ENCODE peak calls at places on chromosome 22, in ten cellular contexts. G is stomach; W is neural progenitor cell; F is CD8-positive, alpha-beta T cell; D is fibroblast of lung; Z is Caco-2; J is left lung; R is GM23248; S is body of pancreas; A is tibial nerve. K is an unnamed sample. For H3K4me1, the result is how much of the 10 kb centered on the place peaks cover.

GRCh38 chr22:49426098-49426497 is 401.6 kb downstream of the BRD1 start:
- DNase-seq in S (no peak), G (no peak), Z (no peak), D (no peak), J (no peak), R (no peak), F (no peak), W (no peak), A (no peak), K (no peak)

GRCh38 chr22:38699143-38699542 is 1.6 kb downstream of the JOSD1 start:
- DNase-seq in Z (no peak), G (no peak), S (no peak), W (no peak), A (no peak), F (no peak), D (no peak), J (no peak), R (peak), K (no peak)

GRCh38 chr22:38824587-38824986 is 19.2 kb downstream of the NPTXR start:
- DNase-seq in F (peak), R (peak), G (peak), S (peak), A (peak), W (peak), J (no peak), D (peak), Z (peak), K (peak)

GRCh38 chr22:39097098-39098020 is at the start of gene APOBEC3H:
- DNase-seq in R (no peak), A (peak), S (no peak), J (peak), Z (no peak), W (no peak), G (no peak), D (peak), F (no peak), K (peak)

GRCh38 chr22:24845036-24845918 is 39.3 kb downstream of the SGSM1 start:
- DNase-seq in A (no peak), R (peak), J (no peak), W (no peak), D (peak), G (no peak), Z (no peak), F (no peak), S (no peak), K (no peak)

GRCh38 chr22:30984317-30984716 is 15.3 kb downstream of the TUG1 start:
- DNase-seq in D (no peak), J (no peak), F (no peak), A (no peak), R (no peak), W (no peak), S (no peak), Z (no peak), G (no peak), K (no peak)

GRCh38 chr22:44129614-44129976 is 51.1 kb upstream of the PARVG start:
- DNase-seq in S (no peak), D (peak), F (no peak), A (no peak), R (peak), G (no peak), J (no peak), W (no peak), Z (no peak), K (peak)

GRCh38 chr22:38871360-38872171 is 450 bp downstream of the CBX6 start:
- DNase-seq in R (peak), J (peak), Z (peak), S (peak), D (no peak), A (no peak), G (peak), F (no peak), W (peak), K (no peak)

GRCh38 chr22:44459041-44459440 is 39.0 kb downstream of the RTL6 start:
- DNase-seq in Z (no peak), G (peak), W (no peak), S (no peak), R (no peak), F (no peak), D (no peak), A (no peak), J (no peak), K (no peak)

GRCh38 chr22:39144101-39144815 is 8.2 kb downstream of the CBX7 start:
- DNase-seq in S (peak), D (peak), A (no peak), F (peak), G (peak), W (peak), Z (no peak), R (peak), J (peak), K (no peak)

GRCh38 chr22:45422237-45422983 is 8.9 kb downstream of the RIBC2 start:
- DNase-seq in F (no peak), W (no peak), A (no peak), Z (no peak), S (no peak), J (peak), R (no peak), G (no peak), D (no peak), K (no peak)

GRCh38 chr22:49189871-49190270 is 637.8 kb downstream of the BRD1 start:
- DNase-seq in S (no peak), R (no peak), J (no peak), Z (no peak), D (no peak), A (no peak), F (no peak), W (no peak), G (no peak), K (no peak)

GRCh38 chr22:20079745-20080444 is at the start of gene DGCR8:
- DNase-seq in F (peak), D (peak), Z (peak), J (peak), W (peak), G (peak), R (peak), S (peak), A (peak), K (peak)

GRCh38 chr22:44755418-44755817 is 3.0 kb downstream of the ARHGAP8 start:
- DNase-seq in D (no peak), W (no peak), Z (no peak), S (no peak), G (no peak), F (no peak), R (no peak), J (peak), A (no peak), K (no peak)

GRCh38 chr22:50530280-50530856 is 556 bp upstream of the TYMP start:
- DNase-seq in Z (peak), D (peak), W (peak), S (peak), A (peak), R (peak), J (no peak), F (no peak), G (peak), K (peak)

GRCh38 chr22:19105456-19105855 is 16.8 kb downstream of the DGCR2 start:
- DNase-seq in R (no peak), Z (no peak), A (no peak), S (no peak), J (no peak), D (no peak), G (no peak), F (no peak), W (no peak), K (no peak)

GRCh38 chr22:49992921-49993648 is 19.5 kb downstream of the IL17REL start:
- DNase-seq in S (peak), D (peak), F (peak), A (no peak), G (peak), J (peak), Z (peak), R (peak), W (peak), K (no peak)

GRCh38 chr22:31044262-31044861 is 36.8 kb upstream of the SMTN start:
- DNase-seq in A (peak), D (peak), R (peak), G (peak), F (no peak), J (no peak), Z (no peak), S (peak), W (no peak), K (no peak)

GRCh38 chr22:41917906-41918791 is 3.3 kb upstream of the SHISA8 start:
- DNase-seq in W (no peak), Z (no peak), R (peak), D (peak), A (peak), J (no peak), S (peak), F (no peak), G (peak), K (peak)

GRCh38 chr22:34454598-34454997 is 534.3 kb upstream of the LARGE1 start:
- DNase-seq in R (no peak), G (no peak), Z (no peak), F (no peak), W (no peak), S (no peak), D (no peak), J (no peak), A (no peak), K (no peak)

GRCh38 chr22:19290400-19291217 is 910 bp downstream of the CLTCL1 start:
- DNase-seq in D (no peak), Z (peak), F (no peak), A (no peak), R (peak), J (no peak), S (no peak), W (no peak), G (no peak), K (peak)

GRCh38 chr22:44394246-44395115 is 81.7 kb upstream of the SHISAL1 start:
- DNase-seq in W (no peak), G (no peak), R (no peak), Z (no peak), S (peak), J (peak), F (no peak), A (no peak), D (no peak), K (no peak)

GRCh38 chr22:20909543-20910303 is 7.5 kb upstream of the CRKL start:
- DNase-seq in Z (no peak), D (no peak), G (no peak), F (no peak), S (no peak), A (no peak), R (no peak), W (no peak), J (no peak), K (no peak)

GRCh38 chr22:20549232-20549841 is 41.9 kb downstream of the MED15 start:
- DNase-seq in A (no peak), F (peak), S (no peak), R (no peak), Z (no peak), W (no peak), D (peak), G (no peak), J (no peak), K (no peak)

GRCh38 chr22:20249797-20250354 is 18.2 kb downstream of the RTN4R start:
- DNase-seq in F (no peak), R (peak), J (no peak), A (peak), Z (no peak), S (peak), D (peak), G (no peak), W (no peak), K (no peak)

GRCh38 chr22:49358041-49358440 is 469.6 kb downstream of the BRD1 start:
- DNase-seq in R (no peak), G (peak), S (no peak), D (no peak), J (no peak), W (no peak), F (no peak), A (no peak), Z (no peak), K (no peak)

DNA sequence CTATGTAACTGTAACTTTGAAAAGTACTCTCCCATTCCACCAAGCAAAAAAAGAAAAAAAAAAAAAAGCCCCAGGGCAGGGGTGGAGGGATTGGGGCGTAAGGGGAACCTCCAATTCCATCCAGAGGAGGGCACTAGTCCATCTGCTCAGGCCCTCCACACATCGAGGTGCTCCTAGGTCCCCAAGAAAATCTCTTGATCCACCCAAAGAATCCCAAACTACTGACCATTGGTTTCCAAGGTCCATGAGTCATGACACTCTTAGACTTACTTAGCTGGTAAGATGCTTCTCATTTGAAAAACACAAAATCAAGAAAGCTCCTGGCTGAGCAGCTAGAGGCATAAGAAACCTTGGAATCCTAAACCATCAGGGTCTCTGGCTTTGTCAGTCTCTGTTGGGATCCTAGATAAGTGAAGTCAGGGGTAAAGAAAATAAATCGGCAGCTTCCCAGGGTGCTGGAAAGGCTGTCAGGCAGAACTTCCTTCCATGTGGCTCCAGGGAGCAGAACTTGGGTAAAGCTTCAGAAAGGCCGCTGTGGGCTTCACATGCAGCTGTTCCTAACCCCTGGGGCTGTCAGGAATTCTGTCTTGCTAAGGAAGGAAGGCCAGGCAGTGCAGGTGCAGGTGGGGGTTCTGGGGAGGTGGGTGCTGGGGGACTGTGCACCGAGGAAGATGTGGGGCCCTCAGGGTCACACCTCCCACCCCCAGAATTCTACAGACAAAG is 49.4 kb upstream of the ADA2 start:
- DNase-seq in G (no peak), J (no peak), Z (no peak), F (no peak), R (no peak), D (no peak), A (no peak), S (no peak), W (peak), K (no peak)
- H3K4me1 ChIP-seq in G (under half), J (under half), Z (under half), F (under half), R (under half), D (under half), A (under half), S (under half), W (half or more), K (under half)

GRCh38 chr22:37610480-37611148 is 2.0 kb downstream of the GGA1 start:
- DNase-seq in A (no peak), J (no peak), Z (no peak), W (no peak), S (no peak), D (no peak), F (no peak), R (no peak), G (no peak), K (no peak)
- H3K4me1 ChIP-seq in A (under half), J (under half), Z (under half), W (under half), S (under half), D (under half), F (under half), R (under half), G (under half), K (under half)

GRCh38 chr22:36151006-36151595 is 9.5 kb downstream of the APOL3 start:
- DNase-seq in J (no peak), D (no peak), A (peak), F (no peak), S (no peak), Z (no peak), G (no peak), W (no peak), R (peak), K (no peak)
- H3K4me1 ChIP-seq in J (under half), D (under half), A (under half), F (half or more), S (under half), Z (under half), G (under half), W (under half), R (under half), K (under half)

GRCh38 chr22:33385611-33386010 is 327.4 kb upstream of the SYN3 start:
- DNase-seq in D (no peak), Z (no peak), R (no peak), S (no peak), A (no peak), J (no peak), F (no peak), G (no peak), W (no peak), K (no peak)
- H3K4me1 ChIP-seq in D (under half), Z (under half), R (under half), S (under half), A (under half), J (under half), F (under half), G (under half), W (under half), K (under half)

GRCh38 chr22:22913989-22914388 is 26.4 kb downstream of the IGLL5 start:
- DNase-seq in D (no peak), R (no peak), A (no peak), J (peak), F (no peak), W (no peak), Z (no peak), G (no peak), S (no peak), K (no peak)
- H3K4me1 ChIP-seq in D (under half), R (under half), A (under half), J (under half), F (under half), W (under half), Z (under half), G (under half), S (under half), K (under half)

GRCh38 chr22:27875951-27876350 is 43.1 kb downstream of the PITPNB start:
- DNase-seq in A (no peak), W (no peak), R (no peak), F (peak), G (no peak), Z (no peak), D (no peak), J (no peak), S (no peak), K (no peak)

GRCh38 chr22:27873476-27873875 is 45.6 kb downstream of the PITPNB start:
- DNase-seq in W (no peak), J (no peak), D (no peak), G (no peak), R (no peak), F (no peak), A (no peak), Z (no peak), S (no peak), K (no peak)

GRCh38 chr22:27874756-27875155 is 44.3 kb downstream of the PITPNB start:
- DNase-seq in S (no peak), Z (no peak), D (no peak), W (no peak), A (no peak), F (no peak), G (no peak), R (no peak), J (no peak), K (no peak)

GRCh38 chr22:27872488-27872887 is 46.6 kb downstream of the PITPNB start:
- DNase-seq in R (no peak), Z (no peak), J (no peak), F (no peak), W (no peak), A (no peak), D (no peak), S (no peak), G (no peak), K (no peak)

GRCh38 chr22:27874185-27874584 is 44.9 kb downstream of the PITPNB start:
- DNase-seq in W (no peak), J (no peak), S (no peak), R (no peak), G (no peak), F (no peak), Z (no peak), D (no peak), A (no peak), K (no peak)
- H3K4me1 ChIP-seq in W (under half), J (under half), S (half or more), R (under half), G (under half), F (under half), Z (under half), D (under half), A (under half), K (under half)

GRCh38 chr22:46618667-46619066 is 1.5 kb upstream of the GRAMD4 start:
- DNase-seq in F (no peak), W (no peak), R (no peak), S (no peak), Z (no peak), G (no peak), J (peak), A (no peak), D (no peak), K (no peak)
- H3K4me1 ChIP-seq in F (under half), W (under half), R (under half), S (under half), Z (under half), G (half or more), J (under half), A (under half), D (under half), K (under half)

GRCh38 chr22:29382575-29383328 is 5.6 kb downstream of the AP1B1 start:
- DNase-seq in F (no peak), W (no peak), G (peak), S (peak), A (no peak), J (no peak), D (no peak), Z (peak), R (no peak), K (no peak)

GRCh38 chr22:29387921-29388758 is at the start of gene AP1B1:
- DNase-seq in G (peak), A (peak), F (peak), J (peak), W (peak), Z (peak), D (peak), R (peak), S (peak), K (peak)

GRCh38 chr22:29383740-29384139 is 4.6 kb downstream of the AP1B1 start:
- DNase-seq in D (no peak), S (no peak), A (no peak), F (no peak), R (no peak), Z (no peak), G (no peak), J (no peak), W (no peak), K (no peak)

GRCh38 chr22:29385748-29386147 is 2.6 kb downstream of the AP1B1 start:
- DNase-seq in A (peak), D (no peak), J (no peak), F (no peak), R (no peak), G (peak), W (no peak), S (peak), Z (no peak), K (no peak)

GRCh38 chr22:29385305-29385704 is 3.1 kb downstream of the AP1B1 start:
- DNase-seq in S (no peak), D (no peak), W (no peak), Z (peak), J (no peak), R (no peak), F (no peak), G (no peak), A (no peak), K (no peak)
- H3K4me1 ChIP-seq in S (half or more), D (under half), W (under half), Z (half or more), J (under half), R (under half), F (under half), G (half or more), A (under half), K (under half)

DNA sequence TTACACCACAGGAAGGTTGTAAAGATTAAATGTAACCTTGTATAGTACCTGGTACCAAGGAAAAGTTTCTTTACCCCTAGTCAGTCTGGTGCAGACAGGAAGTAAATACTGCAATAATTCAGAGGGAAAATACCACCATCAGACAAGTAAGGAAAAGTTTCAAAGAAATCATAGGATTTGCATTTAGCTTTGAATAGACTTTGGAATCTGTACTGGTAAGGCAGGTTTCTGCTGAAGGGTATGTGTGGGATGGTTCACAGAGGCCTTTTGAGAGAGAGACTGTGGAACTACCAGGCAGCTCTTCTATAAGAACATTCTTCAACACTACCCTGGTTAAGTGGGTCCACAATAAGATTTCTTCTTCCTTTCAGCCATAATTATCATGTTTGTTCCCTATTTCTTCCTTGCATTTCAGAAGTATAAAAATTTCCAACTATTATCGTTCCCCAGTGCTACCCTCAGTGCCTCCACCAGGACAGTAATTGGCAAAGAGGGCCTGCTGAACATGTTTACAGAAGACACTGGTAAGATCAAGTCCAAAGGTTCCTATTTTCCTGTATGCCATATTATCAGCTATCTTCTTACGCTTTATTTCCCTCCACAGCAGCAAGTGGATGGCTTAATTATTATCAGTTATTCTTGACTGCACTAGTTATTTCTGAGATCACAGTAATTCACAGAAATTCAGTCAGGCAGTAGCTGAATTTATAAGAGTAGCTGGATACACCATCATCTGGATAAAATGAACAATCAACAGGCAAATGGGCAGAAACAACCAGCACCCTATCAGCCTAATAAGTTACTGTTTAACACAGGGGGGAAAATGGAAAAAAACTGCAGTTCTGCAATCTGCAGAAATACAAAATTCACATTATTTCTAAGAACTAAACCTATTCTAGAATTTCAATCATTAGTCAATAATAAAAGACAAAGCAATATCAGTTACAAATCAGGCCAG is 48.5 kb downstream of the PITPNB start:
- DNase-seq in W (no peak), A (no peak), Z (peak), R (no peak), F (no peak), S (no peak), D (no peak), G (no peak), J (no peak), K (no peak)
- H3K4me1 ChIP-seq in W (under half), A (under half), Z (half or more), R (under half), F (under half), S (half or more), D (under half), G (under half), J (under half), K (under half)

K was measured in foreskin keratinocyte.